ENCODE peak calls at places on chromosomes 2 and 18, in four cellular contexts. Y, N, X and D are unnamed samples.
A peak's percentile ranks its signal among the peaks of the same experiment; 100 is the strongest.

GRCh38 chr2:186544255-186544675 is 45.6 kb upstream of the ITGAV start:
- DNase-seq in Y (no peak), N (no peak), X (no peak), D (peak; percentile 16)

GRCh38 chr2:221817052-221817451 is 244.9 kb upstream of the EPHA4 start:
- DNase-seq in Y (no peak), N (no peak), X (no peak), D (no peak)

GRCh38 chr18:55250729-55251128 is 291.5 kb upstream of the CCDC68 start:
- DNase-seq in Y (no peak), N (no peak), X (no peak), D (peak; percentile 61)

GRCh38 chr18:9753863-9754262 is 45.8 kb downstream of the RAB31 start:
- DNase-seq in Y (no peak), N (no peak), X (no peak), D (no peak)

GRCh38 chr18:55577812-55578539 is 10.0 kb downstream of the TCF4 start:
- DNase-seq in Y (no peak), N (no peak), X (no peak), D (peak; percentile 27)

GRCh38 chr2:207725815-207726578 is 14.6 kb downstream of the CCNYL1 start:
- DNase-seq in Y (no peak), N (no peak), X (no peak), D (peak; percentile 36)

GRCh38 chr2:217996345-217996744 is 6.5 kb downstream of the TNS1 start:
- DNase-seq in Y (no peak), N (no peak), X (peak; percentile 76), D (no peak)

GRCh38 chr2:46972438-46972837 is 56.8 kb upstream of the MCFD2 start:
- DNase-seq in Y (no peak), N (no peak), X (no peak), D (no peak)

GRCh38 chr2:19504400-19505198 is 146.2 kb upstream of the OSR1 start:
- DNase-seq in Y (no peak), N (no peak), X (no peak), D (no peak)

GRCh38 chr18:76208632-76209308 is 286.3 kb downstream of the ZNF516 start:
- DNase-seq in Y (no peak), N (no peak), X (no peak), D (peak; percentile 25)

GRCh38 chr2:74764429-74765272 is 69.3 kb upstream of the HK2 start:
- DNase-seq in Y (no peak), N (no peak), X (no peak), D (peak; percentile 33)

GRCh38 chr2:74763962-74764428 is 69.9 kb upstream of the HK2 start:
- DNase-seq in Y (no peak), N (no peak), X (no peak), D (no peak)

GRCh38 chr2:74760875-74761630 is 72.9 kb upstream of the HK2 start:
- DNase-seq in Y (no peak), N (no peak), X (no peak), D (no peak)

GRCh38 chr2:74759991-74760390 is 73.9 kb upstream of the HK2 start:
- DNase-seq in Y (no peak), N (no peak), X (no peak), D (no peak)

GRCh38 chr2:74762789-74763188 is 71.1 kb upstream of the HK2 start:
- DNase-seq in Y (no peak), N (no peak), X (no peak), D (peak; percentile 17)
- TF ChIP-seq CTCF in Y (no peak), N (peak; percentile 14), X (no peak), D (peak; percentile 1)

DNA sequence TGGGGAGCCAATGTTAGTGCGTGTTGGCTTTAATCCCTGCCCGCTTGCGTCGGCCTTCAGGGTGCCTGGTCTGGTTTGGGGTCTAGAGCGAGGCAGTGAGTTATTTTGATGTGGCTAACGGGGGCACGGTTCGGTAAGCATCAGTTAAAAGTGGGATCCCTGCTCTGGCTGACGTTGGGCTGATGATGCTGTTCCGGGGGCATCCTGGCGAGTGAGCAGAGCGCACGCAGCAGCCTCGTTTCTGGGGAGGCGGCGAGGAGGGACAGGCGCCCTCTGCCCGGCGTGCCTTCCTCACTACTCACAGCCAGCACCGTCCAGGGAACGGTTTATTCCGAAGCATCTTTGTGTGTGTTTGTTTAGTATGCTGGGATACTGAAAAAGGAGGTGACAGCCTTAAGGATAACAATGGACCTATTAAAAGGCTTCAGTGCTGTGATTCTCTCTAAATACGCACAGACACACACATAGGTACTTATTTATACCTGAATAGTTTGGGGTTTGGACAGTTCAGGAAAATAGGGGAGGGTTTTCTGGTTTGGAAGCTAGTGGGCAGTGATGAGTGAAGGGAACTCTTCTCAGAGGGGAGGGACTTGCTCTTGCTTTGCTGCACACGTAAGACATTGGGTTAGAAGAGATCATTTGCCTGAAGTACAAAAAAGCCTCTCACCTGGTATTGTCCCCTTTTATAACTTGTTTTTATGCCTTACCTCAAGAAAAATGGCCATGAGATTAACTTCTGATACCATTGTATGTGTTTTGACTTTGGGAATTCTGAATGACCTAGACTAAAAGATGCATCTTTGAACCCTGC is 2.1 kb downstream of the CRIM1 start:
- DNase-seq in Y (peak; percentile 55), N (peak; percentile 59), X (peak; percentile 46), D (peak; percentile 29)
- TF ChIP-seq CTCF in Y (no peak), N (no peak), X (peak; percentile 61), D (no peak)

GRCh38 chr2:183349046-183349445 is 224.8 kb downstream of the NUP35 start:
- DNase-seq in Y (no peak), N (peak; percentile 23), X (no peak), D (no peak)

GRCh38 chr2:183347969-183348368 is 223.7 kb downstream of the NUP35 start:
- DNase-seq in Y (no peak), N (no peak), X (no peak), D (no peak)

DNA sequence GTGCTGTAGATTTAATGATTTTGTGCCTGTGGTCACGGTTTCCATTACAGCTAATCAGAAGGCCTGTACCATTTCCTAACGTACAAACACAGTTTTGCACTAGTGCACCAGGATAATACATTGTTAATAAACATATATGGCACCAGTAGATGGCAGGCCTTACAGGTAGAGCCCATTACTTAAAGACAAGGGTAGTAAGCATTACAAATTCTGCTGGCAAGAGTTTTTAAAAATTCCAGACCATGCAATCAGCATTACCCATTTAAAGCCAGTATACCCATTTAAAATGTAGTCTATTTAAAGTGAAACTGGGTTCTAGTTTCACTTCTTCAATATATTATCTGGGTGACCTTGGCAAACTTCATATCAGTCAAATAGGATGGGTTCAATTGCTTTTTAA is 224.2 kb downstream of the NUP35 start:
- DNase-seq in Y (no peak), N (peak; percentile 44), X (no peak), D (peak; percentile 9)
- TF ChIP-seq CTCF in Y (no peak), N (peak; percentile 1), X (no peak), D (no peak)

GRCh38 chr2:168247341-168248305 is at the start of gene STK39:
- DNase-seq in Y (peak; percentile 82), N (peak; percentile 52), X (peak; percentile 72), D (peak; percentile 69)

GRCh38 chr2:168245074-168245825 is 2.1 kb downstream of the STK39 start:
- DNase-seq in Y (no peak), N (no peak), X (no peak), D (no peak)

GRCh38 chr2:168246072-168246482 is 1.3 kb downstream of the STK39 start:
- DNase-seq in Y (no peak), N (no peak), X (no peak), D (no peak)

GRCh38 chr2:168244318-168244717 is 3.1 kb downstream of the STK39 start:
- DNase-seq in Y (no peak), N (no peak), X (no peak), D (peak; percentile 5)

DNA sequence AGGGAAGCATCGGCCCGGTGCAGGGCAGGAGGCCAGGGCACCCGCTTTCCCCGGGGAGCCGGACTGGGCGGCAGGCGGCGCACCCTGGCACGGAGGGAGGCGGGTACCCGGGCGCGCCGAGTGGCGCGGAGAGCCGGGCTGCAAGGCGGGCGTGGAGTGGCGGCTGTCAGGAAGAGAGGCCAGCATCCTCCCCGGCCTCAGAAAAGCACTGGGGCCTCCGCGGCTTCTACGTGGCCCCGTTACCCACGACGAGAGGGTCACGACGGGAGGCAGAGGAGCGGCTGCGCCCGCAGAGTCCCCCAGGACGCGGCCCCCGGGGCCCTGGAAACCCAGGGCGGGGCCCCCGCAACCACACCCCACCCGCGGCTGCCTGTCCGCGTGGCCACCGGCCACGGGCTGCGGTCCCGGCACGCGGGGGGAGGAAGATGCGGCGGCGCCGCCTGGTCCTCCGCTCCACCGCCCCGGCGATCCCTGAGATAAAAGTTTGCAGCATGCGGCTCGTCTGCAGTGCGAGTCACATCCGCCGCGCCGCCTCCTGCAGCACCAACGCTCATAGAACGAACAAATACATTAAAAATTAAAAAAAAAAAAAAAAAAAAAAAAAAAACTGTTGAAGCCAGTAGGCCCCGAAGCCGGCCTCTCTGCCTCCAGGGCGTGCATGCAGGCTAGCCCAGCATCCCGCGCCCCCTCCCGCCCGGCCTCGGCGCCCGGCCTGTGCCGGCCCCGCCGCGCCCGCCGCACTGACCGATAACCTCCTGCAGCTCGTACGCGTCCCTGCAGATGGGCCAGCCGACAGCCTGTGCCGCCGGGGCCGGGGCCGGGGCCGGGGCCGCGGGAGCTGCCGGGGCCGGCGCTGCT is 683 bp downstream of the STK39 start:
- DNase-seq in Y (peak; percentile 68), N (peak; percentile 37), X (peak; percentile 50), D (peak; percentile 72)
- TF ChIP-seq CTCF in Y (no peak), N (peak; percentile 21), X (peak; percentile 13), D (no peak)